ENCODE peak calls at places on chromosome 3, in four cellular contexts. H is K562, F is HepG2, Y is H1. J is an unnamed sample.

GRCh38 chr3:69250014-69250413 is 127.6 kb upstream of the LMOD3 start:
- DNase-seq in H (no peak), Y (no peak), F (no peak), J (no peak)

GRCh38 chr3:138426211-138426610 is 8.2 kb upstream of the ESYT3 start:
- DNase-seq in Y (no peak), F (no peak), H (no peak), J (peak; percentile 28)

GRCh38 chr3:150005243-150006102 is 34.8 kb upstream of the PFN2 start:
- DNase-seq in H (no peak), F (no peak), Y (no peak), J (no peak)

GRCh38 chr3:68206524-68207117 is 552.2 kb upstream of the SUCLG2 start:
- DNase-seq in F (no peak), H (no peak), Y (no peak), J (no peak)

GRCh38 chr3:177245257-177245656 is 48.0 kb upstream of the TBL1XR1 start:
- DNase-seq in Y (no peak), F (no peak), H (no peak), J (no peak)

GRCh38 chr3:177468331-177468730 is 271.0 kb upstream of the TBL1XR1 start:
- DNase-seq in H (no peak), Y (no peak), F (no peak), J (no peak)

GRCh38 chr3:64509216-64509615 is 178.6 kb downstream of the ADAMTS9 start:
- DNase-seq in H (no peak), F (no peak), Y (no peak), J (no peak)

GRCh38 chr3:115784739-115785571 is 161.6 kb downstream of the GAP43 start:
- DNase-seq in Y (no peak), F (no peak), H (no peak), J (no peak)

DNA sequence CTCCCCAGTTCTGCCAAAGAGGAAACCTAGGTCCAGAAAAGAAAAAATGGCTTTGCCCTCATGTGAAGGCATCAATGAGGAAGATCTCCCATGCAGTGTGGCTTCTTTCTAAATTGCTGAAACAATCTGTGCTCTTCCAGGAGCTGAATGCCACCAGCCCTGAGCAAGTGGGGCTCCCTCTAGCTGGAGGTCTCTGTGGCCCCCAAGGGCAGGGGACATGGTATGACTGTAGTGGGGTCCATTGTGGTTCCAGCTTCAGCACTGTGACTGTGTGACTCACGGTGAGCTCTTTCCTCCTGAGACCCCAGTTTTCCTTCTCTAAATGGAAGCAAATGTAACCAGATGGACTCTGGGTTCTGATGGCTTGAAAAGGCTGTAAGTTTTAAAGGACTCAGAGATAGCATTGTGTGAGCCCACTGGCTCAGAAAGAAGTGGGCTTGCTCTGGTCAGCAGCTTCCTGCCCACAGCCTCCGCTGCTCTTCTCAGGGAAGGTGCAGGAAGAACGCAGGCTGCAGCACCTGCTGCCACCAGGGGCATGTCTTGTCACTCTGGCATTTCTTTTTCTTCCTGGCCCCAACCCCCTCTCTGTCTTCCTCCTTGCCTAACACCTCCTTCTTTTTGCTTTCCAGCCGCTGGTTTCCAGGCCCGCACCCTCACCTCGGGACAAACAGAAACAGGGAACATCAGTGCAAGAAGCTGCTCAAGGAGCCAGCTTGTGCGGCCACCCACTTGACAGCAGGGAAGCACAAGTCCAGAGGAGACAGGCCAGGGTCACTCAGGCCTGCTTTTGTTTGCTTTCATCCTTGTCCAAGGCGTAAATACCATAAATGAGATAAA is 5.8 kb upstream of the CXCR6 start:
- DNase-seq in F (no peak), Y (no peak), H (no peak), J (no peak)
- TF ChIP-seq CTCF in F (no peak), Y (no peak), H (no peak), J (no peak)

DNA sequence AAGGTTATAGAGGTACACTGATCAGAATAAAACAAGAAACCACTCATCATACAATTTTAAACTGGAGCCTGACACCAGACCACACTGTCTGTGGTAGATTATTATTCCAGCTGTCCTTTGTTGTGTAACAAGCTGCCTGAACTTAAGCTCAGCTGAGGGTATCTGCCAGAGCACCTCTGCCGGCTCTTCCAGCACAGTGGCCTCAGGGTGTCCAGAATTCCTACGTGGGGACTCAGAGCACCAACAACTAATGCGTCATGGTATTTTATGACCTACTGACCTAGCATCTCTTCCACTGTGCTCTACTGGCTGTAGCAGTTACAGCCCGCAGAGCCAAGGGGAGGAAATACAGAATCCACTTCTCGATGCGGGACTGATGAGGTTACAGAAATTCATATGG is 15.6 kb upstream of the RAF1 start:
- DNase-seq in F (peak; percentile 38), Y (no peak), H (no peak), J (no peak)
- TF ChIP-seq FOSL1 in F (no peak), Y (no peak), H (no peak), J (no peak)

DNA sequence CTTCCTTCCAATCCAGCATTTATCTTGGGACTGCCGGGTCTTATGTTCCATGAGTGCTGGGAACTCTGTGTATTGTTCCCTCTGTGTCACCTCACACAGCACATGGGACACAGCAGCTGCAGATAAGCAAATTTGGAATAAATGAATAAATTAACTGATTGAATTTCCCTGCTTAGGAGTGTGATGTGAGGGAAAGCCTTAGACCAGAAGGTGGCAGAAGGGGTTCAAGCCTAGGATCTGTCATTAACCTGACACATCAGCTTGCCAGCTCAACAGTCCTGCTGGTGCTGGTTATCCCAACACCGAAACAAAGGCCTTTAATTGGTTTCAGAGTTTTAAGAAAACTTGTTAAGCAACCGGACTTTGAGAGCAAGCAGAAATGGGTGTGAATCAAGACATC is 114.4 kb downstream of the OXSM start:
- DNase-seq in H (no peak), Y (no peak), F (no peak), J (no peak)
- TF ChIP-seq CTCF in H (no peak), Y (peak; percentile 45), F (no peak), J (peak; percentile 22)

GRCh38 chr3:27253831-27254230 is 115.4 kb downstream of the NEK10 start:
- DNase-seq in F (peak; percentile 25), Y (peak; percentile 17), H (no peak), J (peak; percentile 51)
- TF ChIP-seq FOSL1 in F (no peak), Y (no peak), H (no peak), J (no peak)

GRCh38 chr3:71990545-71990944 is 205.6 kb upstream of the PROK2 start:
- DNase-seq in F (no peak), H (no peak), Y (no peak), J (no peak)

GRCh38 chr3:71987828-71988227 is 202.9 kb upstream of the PROK2 start:
- DNase-seq in F (no peak), Y (no peak), H (no peak), J (no peak)

GRCh38 chr3:71984843-71985594 is 200.1 kb upstream of the PROK2 start:
- DNase-seq in F (no peak), H (no peak), Y (no peak), J (no peak)

GRCh38 chr3:71989165-71989564 is 204.2 kb upstream of the PROK2 start:
- DNase-seq in F (no peak), Y (no peak), H (no peak), J (no peak)

DNA sequence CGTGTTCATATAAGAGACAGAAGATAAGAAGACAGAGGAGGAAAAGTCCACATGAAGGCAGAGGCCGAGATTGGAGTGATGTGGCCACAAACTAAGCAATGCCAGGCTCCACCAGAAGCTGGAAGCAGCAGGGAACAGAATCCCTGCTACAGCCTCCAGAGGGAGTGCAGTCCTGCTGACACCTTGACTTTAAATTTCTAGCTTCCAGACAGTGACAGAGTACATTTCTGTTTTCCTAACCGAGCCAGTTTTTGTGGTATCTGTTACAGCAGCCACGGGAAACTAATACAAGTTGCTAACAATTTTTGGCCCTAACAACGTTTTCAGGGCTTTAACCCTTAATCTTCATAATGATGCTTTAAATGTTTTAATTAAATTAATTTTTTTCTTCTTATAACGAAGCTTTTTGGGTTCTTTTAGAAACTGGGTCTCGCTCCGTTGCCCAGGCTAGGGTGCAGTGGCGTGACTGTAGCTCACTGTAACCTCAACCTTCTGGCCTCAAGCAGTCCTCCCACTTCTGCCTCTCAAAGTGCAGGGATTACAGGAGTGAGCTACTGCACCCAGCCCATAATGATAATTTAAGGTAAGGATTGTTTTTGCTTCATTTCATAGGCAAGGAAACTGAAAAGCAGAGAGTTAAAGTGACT is 202.3 kb upstream of the PROK2 start:
- DNase-seq in F (peak; percentile 7), H (no peak), Y (no peak), J (peak; percentile 12)
- TF ChIP-seq CTCF in F (peak; percentile 50), H (peak; percentile 35), Y (peak; percentile 55), J (no peak)

DNA sequence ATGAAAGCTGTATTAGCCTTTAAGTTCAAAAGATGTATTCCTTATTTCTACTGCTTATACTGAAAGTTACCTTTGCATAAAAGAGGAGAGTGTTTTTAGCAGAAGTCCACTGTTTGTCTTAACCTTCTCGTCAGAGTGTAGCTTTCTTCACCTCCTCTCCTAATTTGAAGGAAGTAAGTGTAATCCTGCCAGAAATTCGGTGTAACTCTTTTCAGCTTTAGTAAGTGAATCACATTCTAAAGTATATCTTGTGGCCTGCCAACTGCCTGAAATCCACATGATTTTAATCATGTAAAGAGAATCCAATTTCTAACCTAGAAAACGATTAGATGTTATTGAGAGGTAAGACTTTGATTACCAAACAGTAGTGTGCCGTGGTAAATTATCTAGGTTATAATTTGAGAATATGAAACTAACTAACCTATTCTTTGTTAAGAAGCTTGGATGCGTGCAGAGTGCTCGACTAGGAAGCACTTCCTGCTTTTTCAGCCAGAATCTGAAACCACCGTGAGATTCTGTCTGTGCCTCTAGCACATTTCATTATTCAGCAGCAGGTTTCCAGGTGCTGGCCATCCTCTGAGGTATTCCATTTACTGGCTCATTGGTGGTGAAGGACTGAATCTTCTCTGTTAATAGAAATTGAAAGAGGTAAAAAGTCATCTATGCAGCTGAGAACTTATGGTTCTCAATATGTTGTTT is 7.5 kb downstream of the GYG1 start:
- DNase-seq in H (no peak), Y (no peak), F (no peak), J (no peak)
- TF ChIP-seq FOSL1 in H (no peak), Y (no peak), F (no peak), J (no peak)

DNA sequence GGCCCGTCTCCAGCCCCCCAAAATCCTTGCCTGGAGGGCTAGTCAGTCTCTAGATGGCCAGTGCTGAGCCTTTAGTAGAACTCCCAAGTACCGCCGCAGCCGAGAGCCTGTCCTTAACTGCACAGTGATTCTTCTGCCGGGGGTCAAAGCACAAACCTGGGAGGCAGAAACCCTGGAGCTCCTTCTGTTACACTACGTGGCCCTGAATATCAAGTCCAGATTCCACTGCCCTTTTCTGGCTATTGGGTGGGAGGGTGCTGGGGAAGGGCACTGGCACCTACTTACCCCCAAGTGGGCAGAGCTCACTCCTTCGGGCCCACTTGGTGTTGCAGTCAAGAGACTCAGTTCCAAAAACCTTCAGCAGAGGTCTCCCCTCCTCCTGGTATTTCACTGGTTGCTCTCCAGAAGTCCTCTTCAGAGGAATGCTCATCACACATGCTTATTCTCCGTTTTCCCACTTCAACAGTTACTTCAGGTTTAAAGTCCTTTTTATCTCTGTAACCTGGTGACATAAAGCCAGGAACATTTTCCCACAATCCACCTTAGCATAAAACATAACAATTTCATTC is 10.8 kb downstream of the PDHB start:
- DNase-seq in F (peak; percentile 40), Y (no peak), H (no peak), J (no peak)
- TF ChIP-seq CTCF in F (peak; percentile 63), Y (peak; percentile 54), H (peak; percentile 42), J (no peak)

J was measured in HCT116.